ENCODE peak calls at places on chromosome 16, in seven cellular contexts. I, R, S, E, X, F and D are unnamed samples.

GRCh38 chr16:85234310-85235235 is 122.3 kb upstream of the CIBAR2 start:
- DNase-seq in I (peak; percentile 98), R (no peak), S (peak; percentile 40), E (peak; percentile 64), X (peak; percentile 100), F (peak; percentile 78), D (peak; percentile 73)

GRCh38 chr16:50334106-50334975 is 34.4 kb downstream of the BRD7 start:
- DNase-seq in I (no peak), R (no peak), S (no peak), E (no peak), X (no peak), F (no peak), D (no peak)

GRCh38 chr16:55569025-55569424 is 2.5 kb downstream of the CAPNS2 start:
- DNase-seq in I (no peak), R (no peak), S (no peak), E (no peak), X (no peak), F (peak; percentile 84), D (peak; percentile 64)

GRCh38 chr16:73584157-73584556 is 536.2 kb upstream of the ZFHX3 start:
- DNase-seq in I (no peak), R (no peak), S (no peak), E (no peak), X (no peak), F (no peak), D (no peak)

GRCh38 chr16:19153876-19154275 is 14.2 kb upstream of the SYT17 start:
- DNase-seq in I (no peak), R (peak; percentile 77), S (no peak), E (no peak), X (no peak), F (no peak), D (no peak)

GRCh38 chr16:15765880-15766279 is 90.9 kb downstream of the MYH11 start:
- DNase-seq in I (peak; percentile 79), R (peak; percentile 55), S (no peak), E (no peak), X (peak; percentile 62), F (peak; percentile 48), D (peak; percentile 48)

GRCh38 chr16:68894714-68895113 is 51.4 kb downstream of the TANGO6 start:
- DNase-seq in I (no peak), R (no peak), S (no peak), E (no peak), X (no peak), F (no peak), D (no peak)

GRCh38 chr16:48282636-48283263 is 35.4 kb upstream of the ABCC11 start:
- DNase-seq in I (no peak), R (no peak), S (no peak), E (no peak), X (no peak), F (no peak), D (peak; percentile 27)

GRCh38 chr16:74092336-74092735 is 204.3 kb upstream of the PSMD7 start:
- DNase-seq in I (no peak), R (no peak), S (no peak), E (no peak), X (no peak), F (no peak), D (no peak)

GRCh38 chr16:28823719-28824547 is 1.1 kb downstream of the ATXN2L start:
- DNase-seq in I (peak; percentile 99), R (peak; percentile 94), S (peak; percentile 97), E (peak; percentile 98), X (peak; percentile 99), F (peak; percentile 98), D (peak; percentile 98)

GRCh38 chr16:89669755-89670154 is 12.1 kb downstream of the SPATA33 start:
- DNase-seq in I (no peak), R (no peak), S (no peak), E (no peak), X (no peak), F (no peak), D (no peak)

GRCh38 chr16:89764711-89765201 is 43.4 kb downstream of the ZNF276 start:
- DNase-seq in I (no peak), R (no peak), S (peak; percentile 82), E (peak; percentile 60), X (peak; percentile 8), F (no peak), D (no peak)

GRCh38 chr16:84593825-84594724 is 23.8 kb downstream of the COTL1 start:
- DNase-seq in I (no peak), R (no peak), S (peak; percentile 55), E (peak; percentile 95), X (peak; percentile 75), F (no peak), D (peak; percentile 71)

DNA sequence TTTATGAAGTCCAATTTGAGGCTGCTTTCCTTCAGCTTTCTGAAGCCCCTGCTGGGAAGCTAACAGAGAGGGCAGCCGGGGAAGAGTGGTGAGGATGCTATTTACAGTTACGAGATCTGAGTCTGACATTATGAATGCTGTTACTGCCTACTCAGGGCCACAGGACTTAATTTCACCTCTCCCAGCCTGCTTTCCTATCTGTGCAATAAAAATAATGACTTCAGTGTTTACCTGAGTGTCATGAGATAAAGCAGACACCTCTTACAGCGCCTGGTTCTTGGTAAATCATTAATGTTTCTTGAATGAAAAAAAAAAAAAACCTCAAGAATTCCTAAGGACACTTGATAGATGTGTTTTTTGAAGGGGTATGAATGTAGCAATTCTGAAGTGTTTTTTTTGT is 24.2 kb upstream of the CPHXL start:
- DNase-seq in I (no peak), R (no peak), S (no peak), E (no peak), X (no peak), F (no peak), D (no peak)
- H3K4me3 ChIP-seq in I (no peak overlapping the region), R (no peak overlapping the region), S (no peak overlapping the region), E (no peak overlapping the region), X (no peak overlapping the region), F (no peak overlapping the region), D (no peak overlapping the region)

GRCh38 chr16:56634715-56635440 is 2.4 kb downstream of the MT1M start:
- DNase-seq in I (no peak), R (no peak), S (no peak), E (no peak), X (peak; percentile 62), F (no peak), D (no peak)

GRCh38 chr16:56632848-56633365 is 448 bp downstream of the MT1M start:
- DNase-seq in I (no peak), R (no peak), S (no peak), E (no peak), X (no peak), F (no peak), D (no peak)

GRCh38 chr16:56631832-56632159 is 663 bp upstream of the MT1M start:
- DNase-seq in I (no peak), R (no peak), S (no peak), E (no peak), X (no peak), F (no peak), D (no peak)

GRCh38 chr16:56632160-56632847 is at the start of gene MT1M:
- DNase-seq in I (peak; percentile 32), R (no peak), S (no peak), E (peak; percentile 74), X (peak; percentile 83), F (no peak), D (no peak)

GRCh38 chr16:56633535-56633934 is 1.1 kb downstream of the MT1M start:
- DNase-seq in I (no peak), R (no peak), S (no peak), E (no peak), X (no peak), F (no peak), D (no peak)
- H3K4me3 ChIP-seq in I (no peak overlapping the region), R (no peak overlapping the region), S (no peak overlapping the region), E (no peak overlapping the region), X (no peak overlapping the region), F (no peak overlapping the region), D (no peak overlapping the region)

GRCh38 chr16:3099732-3100499 is 822 bp upstream of the ZSCAN10 start:
- DNase-seq in I (peak; percentile 97), R (peak; percentile 81), S (peak; percentile 92), E (peak; percentile 97), X (peak; percentile 98), F (peak; percentile 82), D (peak; percentile 87)
- H3K4me3 ChIP-seq in I (peak overlapping the region; percentile 60), R (peak overlapping the region; percentile 5), S (no peak overlapping the region), E (no peak overlapping the region), X (peak overlapping the region; percentile 89), F (peak overlapping the region; percentile 30), D (peak overlapping the region; percentile 13)

GRCh38 chr16:54282202-54282922 is 4.2 kb downstream of the IRX3 start:
- DNase-seq in I (peak; percentile 71), R (peak; percentile 15), S (peak; percentile 76), E (peak; percentile 50), X (peak; percentile 94), F (peak; percentile 23), D (peak; percentile 37)

GRCh38 chr16:54281535-54282201 is 4.9 kb downstream of the IRX3 start:
- DNase-seq in I (peak; percentile 12), R (no peak), S (no peak), E (no peak), X (peak; percentile 73), F (no peak), D (no peak)

GRCh38 chr16:54284319-54284930 is 2.2 kb downstream of the IRX3 start:
- DNase-seq in I (peak; percentile 36), R (no peak), S (no peak), E (no peak), X (peak; percentile 81), F (peak; percentile 21), D (no peak)

GRCh38 chr16:54283735-54284318 is 2.8 kb downstream of the IRX3 start:
- DNase-seq in I (no peak), R (no peak), S (no peak), E (no peak), X (peak; percentile 58), F (no peak), D (no peak)

DNA sequence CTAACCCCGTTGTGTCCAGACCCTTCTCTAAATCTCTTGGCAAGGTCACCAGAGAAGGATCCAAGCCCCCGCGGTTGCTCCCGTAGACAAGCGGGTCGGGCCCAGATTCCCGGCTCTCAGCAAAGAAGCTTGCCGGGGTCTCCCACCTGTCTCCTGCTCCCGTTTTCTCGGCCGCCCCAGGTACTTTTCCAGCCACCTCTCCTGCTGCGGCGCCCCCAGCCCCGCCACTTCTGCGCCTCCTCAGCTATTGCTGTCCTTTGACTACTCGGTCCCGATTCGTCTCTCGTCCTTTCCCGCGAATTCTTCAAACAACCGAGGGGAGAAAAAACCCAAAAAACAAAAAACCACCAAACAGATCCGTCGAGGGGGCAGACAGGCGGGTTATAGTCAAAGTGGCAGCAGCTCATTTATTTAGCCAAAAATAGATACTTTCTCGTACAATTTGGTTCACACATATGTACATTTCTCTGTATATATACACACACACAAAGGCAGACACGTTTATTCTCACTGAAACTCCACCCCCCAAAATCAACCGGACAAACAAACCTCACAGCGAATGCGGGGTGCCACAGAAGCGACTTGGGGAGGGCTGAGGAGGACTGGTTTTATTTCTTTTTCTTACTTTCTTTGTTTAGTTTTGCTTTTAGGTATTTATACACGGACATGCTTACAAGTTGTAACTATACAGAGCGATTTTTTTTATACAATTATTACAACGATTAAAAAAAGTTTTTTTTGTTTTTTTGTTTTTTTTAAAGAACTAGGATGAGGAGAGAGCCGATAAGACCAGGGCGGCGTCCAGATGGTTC is 3.5 kb downstream of the IRX3 start:
- DNase-seq in I (peak; percentile 22), R (no peak), S (no peak), E (no peak), X (peak; percentile 56), F (no peak), D (no peak)
- H3K4me3 ChIP-seq in I (peak overlapping the region; percentile 68), R (no peak overlapping the region), S (peak overlapping the region; percentile 56), E (no peak overlapping the region), X (no peak overlapping the region), F (peak overlapping the region; percentile 81), D (no peak overlapping the region)

GRCh38 chr16:25052161-25052511 is 37.0 kb upstream of the ARHGAP17 start:
- DNase-seq in I (no peak), R (no peak), S (no peak), E (no peak), X (no peak), F (no peak), D (no peak)
- H3K4me3 ChIP-seq in I (no peak overlapping the region), R (no peak overlapping the region), S (no peak overlapping the region), E (no peak overlapping the region), X (no peak overlapping the region), F (no peak overlapping the region), D (no peak overlapping the region)